ENCODE peak calls at places on chromosome 18, in ten cellular contexts. C, P, Z, K, J, F, X, Y, H and D are unnamed samples.
A peak's percentile ranks its signal among the peaks of the same experiment; 100 is the strongest.

GRCh38 chr18:11989966-11990380 is 8.7 kb downstream of the IMPA2 start:
- DNase-seq in C (no peak), P (no peak), Z (no peak), K (peak; percentile 87), J (peak; percentile 10), F (no peak), X (no peak), Y (no peak), H (no peak), D (peak; percentile 44)

GRCh38 chr18:37248281-37248680 is 317.3 kb downstream of the CELF4 start:
- DNase-seq in C (no peak), P (no peak), Z (no peak), K (no peak), J (no peak), F (no peak), X (no peak), Y (no peak), H (no peak), D (no peak)

GRCh38 chr18:73365018-73365417 is 497.2 kb upstream of the NETO1 start:
- DNase-seq in C (no peak), P (no peak), Z (no peak), K (no peak), J (peak; percentile 77), F (no peak), X (no peak), Y (peak; percentile 61), H (no peak), D (no peak)

GRCh38 chr18:13003466-13003896 is 12.3 kb downstream of the CEP192 start:
- DNase-seq in C (no peak), P (peak; percentile 92), Z (no peak), K (no peak), J (peak; percentile 32), F (peak; percentile 91), X (no peak), Y (peak; percentile 69), H (peak; percentile 41), D (no peak)

GRCh38 chr18:50131591-50131990 is 63.4 kb downstream of the MYO5B start:
- DNase-seq in C (no peak), P (no peak), Z (no peak), K (no peak), J (no peak), F (no peak), X (no peak), Y (no peak), H (no peak), D (no peak)

GRCh38 chr18:10089881-10090280 is 176.1 kb downstream of the VAPA start:
- DNase-seq in C (no peak), P (no peak), Z (no peak), K (no peak), J (no peak), F (no peak), X (no peak), Y (no peak), H (no peak), D (no peak)

GRCh38 chr18:73980289-73980979 is 167.2 kb downstream of the FBXO15 start:
- DNase-seq in C (no peak), P (peak; percentile 60), Z (no peak), K (no peak), J (peak; percentile 50), F (peak; percentile 52), X (no peak), Y (no peak), H (peak; percentile 13), D (no peak)

GRCh38 chr18:71682591-71682990 is 861.6 kb downstream of the CBLN2 start:
- DNase-seq in C (no peak), P (no peak), Z (no peak), K (no peak), J (no peak), F (no peak), X (no peak), Y (no peak), H (no peak), D (no peak)

GRCh38 chr18:41073372-41073954 is 881.6 kb upstream of the PIK3C3 start:
- DNase-seq in C (no peak), P (no peak), Z (no peak), K (no peak), J (peak; percentile 92), F (no peak), X (no peak), Y (peak; percentile 29), H (no peak), D (no peak)

GRCh38 chr18:8188196-8188595 is 421.0 kb upstream of the RAB12 start:
- DNase-seq in C (no peak), P (no peak), Z (no peak), K (peak; percentile 65), J (peak; percentile 60), F (no peak), X (no peak), Y (no peak), H (no peak), D (no peak)

GRCh38 chr18:56030060-56030459 is 442.1 kb upstream of the TCF4 start:
- DNase-seq in C (no peak), P (no peak), Z (no peak), K (no peak), J (no peak), F (no peak), X (no peak), Y (no peak), H (no peak), D (no peak)

GRCh38 chr18:80170395-80171094 is 61.5 kb downstream of the ADNP2 start:
- DNase-seq in C (no peak), P (no peak), Z (no peak), K (no peak), J (no peak), F (no peak), X (no peak), Y (no peak), H (no peak), D (no peak)

GRCh38 chr18:68766433-68766832 is 31.4 kb upstream of the CCDC102B start:
- DNase-seq in C (no peak), P (no peak), Z (no peak), K (no peak), J (no peak), F (no peak), X (no peak), Y (no peak), H (no peak), D (no peak)

GRCh38 chr18:58316943-58317342 is 272.9 kb downstream of the NEDD4L start:
- DNase-seq in C (no peak), P (no peak), Z (no peak), K (no peak), J (no peak), F (no peak), X (no peak), Y (no peak), H (no peak), D (no peak)

GRCh38 chr18:63293930-63294329 is 25.6 kb downstream of the BCL2 start:
- DNase-seq in C (no peak), P (no peak), Z (no peak), K (no peak), J (no peak), F (no peak), X (no peak), Y (no peak), H (no peak), D (no peak)

GRCh38 chr18:47560693-47561092 is 309.2 kb upstream of the SKOR2 start:
- DNase-seq in C (no peak), P (peak; percentile 77), Z (no peak), K (no peak), J (no peak), F (no peak), X (no peak), Y (no peak), H (no peak), D (no peak)

GRCh38 chr18:35143615-35144596 is 96.9 kb upstream of the ZNF397 start:
- DNase-seq in C (no peak), P (peak; percentile 64), Z (no peak), K (peak; percentile 68), J (peak; percentile 56), F (peak; percentile 62), X (peak; percentile 9), Y (peak; percentile 29), H (peak; percentile 10), D (no peak)

GRCh38 chr18:50628543-50628905 is 68.6 kb downstream of the MAPK4 start:
- DNase-seq in C (no peak), P (no peak), Z (no peak), K (no peak), J (no peak), F (no peak), X (no peak), Y (no peak), H (no peak), D (no peak)

GRCh38 chr18:60452424-60452823 is 79.8 kb upstream of the MC4R start:
- DNase-seq in C (no peak), P (no peak), Z (no peak), K (no peak), J (peak; percentile 11), F (no peak), X (no peak), Y (no peak), H (peak; percentile 21), D (no peak)

GRCh38 chr18:24517554-24517953 is 57.1 kb downstream of the HRH4 start:
- DNase-seq in C (no peak), P (no peak), Z (no peak), K (no peak), J (no peak), F (no peak), X (no peak), Y (no peak), H (no peak), D (no peak)

GRCh38 chr18:7577706-7578105 is 10.6 kb downstream of the PTPRM start:
- DNase-seq in C (no peak), P (peak; percentile 86), Z (no peak), K (no peak), J (peak; percentile 56), F (no peak), X (no peak), Y (no peak), H (peak; percentile 49), D (no peak)

GRCh38 chr18:46641917-46642316 is 15.1 kb downstream of the LOXHD1 start:
- DNase-seq in C (no peak), P (no peak), Z (no peak), K (no peak), J (peak; percentile 44), F (no peak), X (no peak), Y (no peak), H (no peak), D (no peak)

GRCh38 chr18:67359868-67360838 is 156.4 kb downstream of the DSEL start:
- DNase-seq in C (peak; percentile 8), P (no peak), Z (peak; percentile 31), K (peak; percentile 65), J (peak; percentile 96), F (peak; percentile 42), X (no peak), Y (peak; percentile 76), H (peak; percentile 64), D (no peak)

GRCh38 chr18:56639094-56639361 is 636 bp upstream of the TXNL1 start:
- DNase-seq in C (no peak), P (no peak), Z (no peak), K (no peak), J (no peak), F (peak; percentile 47), X (no peak), Y (no peak), H (no peak), D (no peak)

GRCh38 chr18:12476955-12477354 is 69.2 kb downstream of the PRELID3A start:
- DNase-seq in C (no peak), P (no peak), Z (no peak), K (no peak), J (no peak), F (no peak), X (no peak), Y (no peak), H (no peak), D (no peak)

GRCh38 chr18:78542204-78542603 is 437.4 kb upstream of the SALL3 start:
- DNase-seq in C (no peak), P (no peak), Z (no peak), K (peak; percentile 87), J (peak; percentile 8), F (peak; percentile 23), X (no peak), Y (no peak), H (no peak), D (no peak)

GRCh38 chr18:41353726-41354125 is 601.3 kb upstream of the PIK3C3 start:
- DNase-seq in C (no peak), P (no peak), Z (no peak), K (no peak), J (no peak), F (no peak), X (no peak), Y (no peak), H (no peak), D (no peak)